ENCODE peak calls at places on chromosomes 5 and 9, in four cellular contexts. R, F, V and E are unnamed samples.

GRCh38 chr9:134296301-134297081 is 29.8 kb upstream of the RXRA start:
- DNase-seq in F (no peak), R (no peak), V (no peak), E (no peak)

GRCh38 chr5:15575566-15576195 is 75.7 kb downstream of the FBXL7 start:
- DNase-seq in F (no peak), V (peak), R (peak), E (no peak)

GRCh38 chr5:17005087-17005828 is 69.2 kb upstream of the MYO10 start:
- DNase-seq in F (no peak), V (no peak), R (no peak), E (peak)

GRCh38 chr5:9456435-9457042 is 89.3 kb downstream of the SEMA5A start:
- DNase-seq in V (peak), F (no peak), R (no peak), E (peak)

GRCh38 chr9:89153618-89154017 is 25.0 kb downstream of the SHC3 start:
- DNase-seq in F (no peak), V (peak), R (peak), E (peak)

GRCh38 chr5:149212203-149212951 is 59.3 kb upstream of the AFAP1L1 start:
- DNase-seq in R (peak), F (no peak), V (peak), E (peak)

GRCh38 chr9:127065592-127065991 is 56.8 kb downstream of the ANGPTL2 start:
- DNase-seq in F (no peak), V (peak), R (peak), E (peak)

GRCh38 chr5:41410737-41411136 is 99.7 kb downstream of the PLCXD3 start:
- DNase-seq in F (no peak), R (no peak), V (no peak), E (no peak)

GRCh38 chr9:95138474-95138873 is 179.0 kb downstream of the FANCC start:
- DNase-seq in V (no peak), F (no peak), R (no peak), E (no peak)

GRCh38 chr9:36486454-36486932 is 86.2 kb upstream of the MELK start:
- DNase-seq in R (peak), V (no peak), F (no peak), E (no peak)

GRCh38 chr9:75616841-75617566 is 273.5 kb upstream of the PCSK5 start:
- DNase-seq in F (no peak), V (no peak), R (no peak), E (no peak)

GRCh38 chr5:168592014-168592368 is 12.8 kb upstream of the PANK3 start:
- DNase-seq in R (peak), V (peak), F (no peak), E (peak)

GRCh38 chr9:5450360-5451051 is at the start of gene CD274:
- DNase-seq in R (peak), V (peak), F (peak), E (peak)

GRCh38 chr5:154260860-154261235 is 70.3 kb downstream of the GALNT10 start:
- DNase-seq in V (no peak), R (no peak), F (no peak), E (no peak)

GRCh38 chr5:55919625-55920024 is 68.5 kb downstream of the IL31RA start:
- DNase-seq in F (no peak), R (no peak), V (no peak), E (no peak)

GRCh38 chr5:59661939-59662615 is 231.4 kb downstream of the PDE4D start:
- DNase-seq in F (peak), V (peak), R (peak), E (peak)

GRCh38 chr9:123775289-123775688 is 154.6 kb downstream of the DENND1A start:
- DNase-seq in R (no peak), V (no peak), F (no peak), E (no peak)

GRCh38 chr5:40603378-40603777 is 76.3 kb upstream of the PTGER4 start:
- DNase-seq in R (no peak), V (no peak), F (no peak), E (no peak)

GRCh38 chr5:134494780-134495179 is 30.7 kb upstream of the JADE2 start:
- DNase-seq in R (no peak), V (no peak), F (peak), E (no peak)

GRCh38 chr9:136587145-136587943 is 41.5 kb upstream of the NOTCH1 start:
- DNase-seq in V (peak), R (peak), F (no peak), E (peak)

GRCh38 chr5:127536687-127537086 is 19.2 kb downstream of the PRRC1 start:
- DNase-seq in V (peak), F (peak), R (peak), E (no peak)

GRCh38 chr9:114856210-114856941 is 50.5 kb upstream of the TNFSF15 start:
- DNase-seq in F (no peak), R (peak), V (peak), E (peak)

GRCh38 chr9:123265833-123266232 is 2.6 kb downstream of the STRBP start:
- DNase-seq in V (no peak), F (peak), R (no peak), E (no peak)

GRCh38 chr9:23717505-23717904 is 108.5 kb downstream of the ELAVL2 start:
- DNase-seq in V (no peak), F (no peak), R (no peak), E (no peak)

GRCh38 chr5:181160144-181160754 is 12.9 kb downstream of the OR2V2 start:
- DNase-seq in R (peak), V (peak), F (peak), E (peak)

GRCh38 chr9:4923580-4924544 is 61.2 kb upstream of the JAK2 start:
- DNase-seq in R (peak), F (peak), V (peak), E (peak)

GRCh38 chr9:36986548-36987408 is 47.3 kb downstream of the PAX5 start:
- DNase-seq in V (no peak), F (no peak), R (no peak), E (no peak)

GRCh38 chr9:107638922-107639321 is 149.4 kb upstream of the KLF4 start:
- DNase-seq in R (peak), V (peak), F (peak), E (peak)

GRCh38 chr9:6014668-6015270 is 655 bp downstream of the RANBP6 start:
- DNase-seq in V (peak), F (no peak), R (peak), E (peak)

GRCh38 chr5:138610468-138611294 is 35.5 kb upstream of the HSPA9 start:
- DNase-seq in R (peak), V (peak), F (no peak), E (no peak)
- H3K4me3 ChIP-seq in R (no peak), V (peak), F (no peak), E (peak)

GRCh38 chr5:81854915-81855314 is 104.0 kb upstream of the SSBP2 start:
- DNase-seq in V (no peak), R (no peak), F (no peak), E (no peak)

GRCh38 chr5:81853005-81853357 is 102.1 kb upstream of the SSBP2 start:
- DNase-seq in V (no peak), R (no peak), F (peak), E (no peak)

GRCh38 chr5:81855576-81855975 is 104.7 kb upstream of the SSBP2 start:
- DNase-seq in R (no peak), F (no peak), V (no peak), E (no peak)

GRCh38 chr5:81854485-81854884 is 103.6 kb upstream of the SSBP2 start:
- DNase-seq in F (no peak), R (no peak), V (peak), E (no peak)

DNA sequence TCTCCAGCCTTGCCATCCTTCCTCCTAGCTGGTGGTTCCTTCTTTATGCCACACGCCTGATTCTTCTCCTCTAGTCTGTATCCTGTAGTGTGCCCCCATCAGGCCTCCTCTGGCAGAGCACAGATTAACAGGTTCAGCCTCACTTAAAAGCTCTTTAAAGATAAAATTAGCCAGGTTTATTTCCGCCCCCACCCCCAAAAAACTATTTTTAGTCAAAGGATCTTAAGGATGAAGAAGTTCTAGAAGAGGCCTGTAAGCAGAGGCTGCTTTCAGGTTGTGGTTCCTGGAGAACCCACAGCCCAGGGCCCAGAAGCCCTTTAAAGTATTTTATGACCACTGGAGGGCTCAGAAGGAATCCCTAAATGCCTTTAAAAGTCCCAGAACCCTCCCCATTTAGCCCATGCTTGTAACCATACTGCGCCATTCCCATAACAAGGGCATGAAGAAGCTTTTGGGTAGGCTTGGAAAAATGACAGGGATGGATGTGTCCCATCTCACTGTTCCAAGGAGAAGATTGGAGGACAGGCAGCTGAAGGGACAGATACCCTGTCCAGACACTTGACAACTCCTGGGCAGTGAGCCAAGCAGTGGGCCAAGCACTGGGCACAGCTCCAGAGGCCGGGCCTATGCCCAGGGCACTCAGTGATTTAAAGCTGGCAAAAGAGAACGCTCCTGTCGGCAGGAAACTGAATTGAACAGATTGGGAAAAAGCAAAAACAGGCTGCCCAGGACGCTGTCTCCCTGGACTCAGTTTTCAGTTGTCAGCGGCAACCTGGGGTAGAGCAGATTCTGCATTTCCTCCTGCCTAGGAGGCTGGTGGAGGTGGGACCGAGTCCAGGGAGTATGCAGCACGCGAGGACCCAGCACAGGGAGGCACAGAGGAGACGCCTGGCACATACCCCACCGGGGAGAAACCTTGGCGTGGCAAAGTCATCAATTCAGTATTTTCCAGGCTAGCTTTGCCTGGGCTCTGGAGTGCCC is 106.3 kb upstream of the SSBP2 start:
- DNase-seq in R (peak), F (peak), V (peak), E (no peak)
- TF ChIP-seq CTCF in R (peak), F (peak), V (peak), E (peak)

GRCh38 chr5:82390088-82390487 is 111.9 kb upstream of the RPS23 start:
- DNase-seq in F (no peak), R (no peak), V (no peak), E (no peak)
- H3K4me3 ChIP-seq in F (no peak), R (no peak), V (no peak), E (no peak)

DNA sequence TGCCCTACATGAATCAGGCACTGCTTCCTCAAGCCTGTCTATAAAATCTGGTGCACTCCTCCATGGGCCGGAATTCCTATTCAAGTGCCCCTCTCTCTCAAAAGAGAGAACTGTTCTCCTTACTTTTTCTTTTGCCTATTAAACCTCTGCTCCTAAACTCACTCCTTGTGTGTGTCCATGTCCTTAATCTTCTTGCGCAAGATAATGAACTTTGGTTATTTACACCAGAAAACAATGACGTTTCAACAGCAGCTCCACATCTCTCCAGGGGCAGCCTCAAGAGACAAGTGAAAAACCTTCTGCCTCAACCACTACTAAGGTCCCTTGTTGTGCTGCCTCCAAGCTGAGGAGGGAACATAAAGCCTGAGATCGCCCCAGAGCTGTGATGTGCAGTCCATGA is 352.5 kb downstream of the CAAP1 start:
- DNase-seq in F (no peak), V (no peak), R (no peak), E (no peak)
- TF ChIP-seq CTCF in F (no peak), V (no peak), R (no peak), E (no peak)

GRCh38 chr5:54524704-54525103 is 7.1 kb downstream of the SNX18 start:
- DNase-seq in F (no peak), V (no peak), R (no peak), E (no peak)
- H3K4me3 ChIP-seq in F (no peak), V (no peak), R (no peak), E (peak)

DNA sequence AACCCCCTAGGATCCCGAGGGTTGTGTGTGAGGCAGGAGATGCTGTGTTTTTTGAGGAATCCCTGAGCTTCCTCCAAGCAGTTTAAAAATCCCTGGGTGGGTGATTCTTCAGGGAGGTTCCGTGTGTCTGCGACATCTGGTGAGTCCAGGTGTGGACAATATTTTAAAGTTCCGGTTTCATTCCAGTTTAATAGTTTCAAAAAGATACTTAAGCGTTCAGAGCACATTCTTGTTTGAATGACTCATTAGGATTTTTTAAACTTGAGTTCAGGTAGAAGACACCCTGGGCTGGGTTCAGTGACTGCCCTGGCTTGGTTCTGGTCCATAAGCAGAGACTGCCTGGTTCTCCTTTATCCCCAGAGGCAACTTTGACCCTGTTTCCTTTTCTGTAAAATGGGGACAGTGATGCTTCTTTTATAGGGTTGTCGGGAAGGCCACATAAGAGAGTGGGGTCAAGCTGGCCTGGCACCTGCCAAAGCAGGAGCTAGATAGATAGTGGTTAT is 119.2 kb downstream of the RGS3 start:
- DNase-seq in R (no peak), V (no peak), F (no peak), E (no peak)
- TF ChIP-seq CTCF in R (no peak), V (no peak), F (no peak), E (no peak)

GRCh38 chr9:129284607-129285291 is 106.7 kb upstream of the IER5L start:
- DNase-seq in F (peak), V (no peak), R (no peak), E (no peak)

GRCh38 chr9:129282308-129283211 is 104.5 kb upstream of the IER5L start:
- DNase-seq in F (no peak), V (no peak), R (no peak), E (no peak)

GRCh38 chr9:129285382-129285781 is 107.3 kb upstream of the IER5L start:
- DNase-seq in R (no peak), V (no peak), F (no peak), E (no peak)

GRCh38 chr9:129283290-129283691 is 105.2 kb upstream of the IER5L start:
- DNase-seq in R (no peak), V (no peak), F (no peak), E (no peak)

GRCh38 chr9:129283705-129284606 is 105.9 kb upstream of the IER5L start:
- DNase-seq in V (no peak), F (no peak), R (no peak), E (no peak)
- H3K4me3 ChIP-seq in V (no peak), F (no peak), R (no peak), E (no peak)

GRCh38 chr9:73050062-73050814 is 97.4 kb upstream of the ALDH1A1 start:
- DNase-seq in R (peak), F (no peak), V (peak), E (peak)
- TF ChIP-seq CTCF in R (no peak), F (no peak), V (peak), E (peak)

GRCh38 chr5:11146171-11146570 is 385.1 kb upstream of the DAP start:
- DNase-seq in F (no peak), R (no peak), V (no peak), E (no peak)
- H3K4me3 ChIP-seq in F (no peak), R (no peak), V (no peak), E (no peak)

GRCh38 chr5:64458948-64459347 is 46.9 kb upstream of the RGS7BP start:
- DNase-seq in V (no peak), R (no peak), F (no peak), E (no peak)

GRCh38 chr5:64457846-64458245 is 48.0 kb upstream of the RGS7BP start:
- DNase-seq in R (no peak), F (no peak), V (no peak), E (no peak)

GRCh38 chr5:64451551-64451950 is 54.3 kb upstream of the RGS7BP start:
- DNase-seq in R (no peak), F (no peak), V (no peak), E (no peak)

DNA sequence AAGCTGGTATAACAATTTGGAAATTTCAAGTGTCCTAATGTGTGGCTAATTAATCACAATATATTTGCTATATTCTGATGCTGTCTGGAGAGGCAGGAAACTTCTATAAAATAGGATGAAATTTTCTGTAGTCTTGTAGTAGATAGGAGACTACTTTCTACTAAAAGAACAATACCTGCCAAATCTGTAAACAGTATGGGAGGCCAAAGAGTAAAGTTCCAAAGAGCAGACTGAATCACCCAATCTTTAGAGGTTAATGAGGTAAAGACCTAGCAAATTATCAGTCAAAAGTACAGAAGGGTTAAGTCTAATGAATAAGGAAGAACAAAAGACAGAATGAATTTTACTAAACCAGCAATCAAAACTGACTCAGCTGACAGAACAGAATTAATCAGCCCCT is 52.4 kb upstream of the RGS7BP start:
- DNase-seq in V (no peak), R (no peak), F (no peak), E (no peak)
- TF ChIP-seq CTCF in V (no peak), R (no peak), F (no peak), E (no peak)